ENCODE peak calls at places on chromosome 22, in seven cellular contexts. C is nephron progenitor cell, T is AG04449, B is astrocyte of the spinal cord, F is epithelial cell of esophagus, K is T-helper 1 cell, D is T follicular helper cell. L is an unnamed sample.

GRCh38 chr22:39616051-39616450 is 45.5 kb downstream of the CACNA1I start:
- DNase-seq in C (no peak), T (no peak), B (no peak), F (no peak), K (no peak), D (no peak), L (no peak)

GRCh38 chr22:27537481-27537891 is 264.1 kb downstream of the MN1 start:
- DNase-seq in C (peak), T (no peak), B (no peak), F (no peak), K (no peak), D (no peak), L (peak)

GRCh38 chr22:20076627-20077172 is 3.3 kb upstream of the DGCR8 start:
- DNase-seq in C (no peak), T (no peak), B (no peak), F (no peak), K (no peak), D (no peak), L (no peak)

GRCh38 chr22:37196539-37197450 is 8.7 kb upstream of the C1QTNF6 start:
- DNase-seq in C (no peak), T (peak), B (peak), F (peak), K (no peak), D (no peak), L (peak)

GRCh38 chr22:40289991-40290459 is 56.3 kb upstream of the ADSL start:
- DNase-seq in C (no peak), T (no peak), B (peak), F (no peak), K (peak), D (peak), L (no peak)

GRCh38 chr22:49487950-49488349 is 339.7 kb downstream of the BRD1 start:
- DNase-seq in C (no peak), T (no peak), B (no peak), F (peak), K (no peak), D (no peak), L (peak)

GRCh38 chr22:18063311-18063710 is 14.5 kb upstream of the PEX26 start:
- DNase-seq in C (peak), T (no peak), B (no peak), F (peak), K (no peak), D (no peak), L (peak)

GRCh38 chr22:40238425-40239344 is 61.0 kb downstream of the TNRC6B start:
- DNase-seq in C (no peak), T (peak), B (peak), F (peak), K (no peak), D (no peak), L (no peak)

GRCh38 chr22:39309881-39310714 is 9.3 kb downstream of the RPL3 start:
- DNase-seq in C (no peak), T (no peak), B (no peak), F (peak), K (no peak), D (no peak), L (peak)

GRCh38 chr22:37561209-37562048 is 1.1 kb downstream of the CDC42EP1 start:
- DNase-seq in C (peak), T (no peak), B (peak), F (peak), K (peak), D (peak), L (peak)

GRCh38 chr22:27628891-27629631 is 172.5 kb downstream of the MN1 start:
- DNase-seq in C (no peak), T (no peak), B (no peak), F (peak), K (no peak), D (no peak), L (peak)

GRCh38 chr22:46851311-46851710 is 88.9 kb downstream of the TBC1D22A start:
- DNase-seq in C (no peak), T (no peak), B (no peak), F (no peak), K (no peak), D (no peak), L (peak)

GRCh38 chr22:39520874-39521857 is 804 bp downstream of the ATF4 start:
- DNase-seq in C (peak), T (no peak), B (peak), F (peak), K (peak), D (peak), L (peak)

GRCh38 chr22:45163074-45163416 is 680 bp upstream of the NUP50 start:
- DNase-seq in C (peak), T (no peak), B (peak), F (peak), K (no peak), D (no peak), L (peak)

GRCh38 chr22:37804886-37805857 is 2.6 kb upstream of the GCAT start:
- DNase-seq in C (peak), T (no peak), B (peak), F (peak), K (peak), D (peak), L (peak)

GRCh38 chr22:24926849-24927579 is 19.5 kb downstream of the LHFPL7 start:
- DNase-seq in C (no peak), T (no peak), B (peak), F (peak), K (no peak), D (no peak), L (peak)

GRCh38 chr22:36828815-36829214 is 12.0 kb upstream of the PVALB start:
- DNase-seq in C (no peak), T (no peak), B (no peak), F (peak), K (no peak), D (no peak), L (no peak)

GRCh38 chr22:28547132-28547842 is 132.4 kb downstream of the TTC28 start:
- DNase-seq in C (no peak), T (peak), B (peak), F (peak), K (no peak), D (no peak), L (peak)

GRCh38 chr22:44728761-44729261 is 23.6 kb upstream of the ARHGAP8 start:
- DNase-seq in C (no peak), T (no peak), B (no peak), F (no peak), K (no peak), D (no peak), L (no peak)

GRCh38 chr22:49670610-49671330 is 156.9 kb downstream of the BRD1 start:
- DNase-seq in C (peak), T (no peak), B (no peak), F (no peak), K (no peak), D (no peak), L (no peak)